ENCODE peak calls at places on chromosomes 11 and 22, in nine cellular contexts. H, Y, A, L, E, T, G, P and K are unnamed samples.

GRCh38 chr11:75445315-75445953 is 12.4 kb upstream of the KLHL35 start:
- DNase-seq in Y (peak), P (peak), A (peak), L (no peak), E (peak), H (peak), T (peak), G (peak), K (peak)

GRCh38 chr11:116353517-116353916 is 419.3 kb downstream of the BUD13 start:
- DNase-seq in E (no peak), A (no peak), Y (no peak), L (peak), P (no peak), T (no peak), G (no peak), H (no peak), K (no peak)

GRCh38 chr11:61347916-61348461 is 13.7 kb downstream of the CYB561A3 start:
- DNase-seq in H (no peak), Y (no peak), T (no peak), E (peak), L (no peak), P (no peak), G (no peak), A (peak), K (no peak)

GRCh38 chr11:128432926-128433325 is 154.4 kb downstream of the ETS1 start:
- DNase-seq in E (no peak), P (no peak), L (no peak), A (no peak), G (no peak), H (no peak), Y (no peak), T (no peak), K (no peak)

GRCh38 chr22:32407936-32408335 is 4.1 kb downstream of the RTCB start:
- DNase-seq in G (no peak), Y (no peak), L (no peak), T (no peak), H (no peak), A (no peak), P (no peak), E (no peak), K (no peak)

GRCh38 chr11:73998846-73999575 is 9.9 kb downstream of the UCP3 start:
- DNase-seq in L (no peak), E (no peak), P (no peak), H (peak), A (no peak), Y (no peak), T (no peak), G (no peak), K (no peak)

GRCh38 chr22:27930246-27931060 is 11.4 kb upstream of the PITPNB start:
- DNase-seq in T (no peak), H (no peak), A (peak), Y (no peak), G (no peak), P (no peak), L (no peak), E (no peak), K (no peak)

GRCh38 chr22:44915441-44915840 is 94.4 kb downstream of the PHF21B start:
- DNase-seq in Y (no peak), P (no peak), L (no peak), G (no peak), T (no peak), A (no peak), E (no peak), H (no peak), K (no peak)

GRCh38 chr11:124276081-124276480 is 19.9 kb downstream of the OR8G5 start:
- DNase-seq in A (peak), H (no peak), G (no peak), T (no peak), Y (no peak), E (peak), P (no peak), L (no peak), K (no peak)

GRCh38 chr11:73196576-73196975 is 21.5 kb upstream of the P2RY2 start:
- DNase-seq in L (no peak), E (no peak), T (no peak), H (no peak), A (no peak), G (no peak), P (no peak), Y (no peak), K (no peak)

GRCh38 chr22:40462195-40462988 is 92.0 kb downstream of the SGSM3 start:
- DNase-seq in T (no peak), E (no peak), Y (no peak), P (no peak), H (no peak), L (no peak), G (no peak), A (no peak), K (no peak)